ENCODE peak calls at places on chromosomes 16 and 17, in four cellular contexts. R, F, N and Q are unnamed samples.

GRCh38 chr17:2789700-2790099 is 6.5 kb upstream of the RAP1GAP2 start:
- DNase-seq in R (no peak), F (no peak), N (no peak), Q (no peak)

GRCh38 chr16:17138801-17139200 is 332.0 kb downstream of the XYLT1 start:
- DNase-seq in R (no peak), F (no peak), N (no peak), Q (peak)

GRCh38 chr17:58783380-58783779 is 27.7 kb downstream of the PPM1E start:
- DNase-seq in R (no peak), F (no peak), N (no peak), Q (peak)

GRCh38 chr17:5672141-5672540 is 87.8 kb upstream of the NLRP1 start:
- DNase-seq in R (no peak), F (no peak), N (no peak), Q (no peak)

GRCh38 chr17:4600563-4600962 is 16.2 kb downstream of the SMTNL2 start:
- DNase-seq in R (no peak), F (no peak), N (no peak), Q (no peak)

GRCh38 chr17:67449885-67450755 is 73.0 kb downstream of the PITPNC1 start:
- DNase-seq in R (no peak), F (no peak), N (no peak), Q (no peak)

GRCh38 chr16:11533588-11533987 is 53.1 kb downstream of the LITAF start:
- DNase-seq in R (no peak), F (no peak), N (no peak), Q (no peak)

GRCh38 chr17:35760587-35760986 is at the start of gene C17orf50:
- DNase-seq in R (no peak), F (no peak), N (no peak), Q (no peak)

GRCh38 chr17:6509295-6509771 is 47.0 kb downstream of the PITPNM3 start:
- DNase-seq in R (no peak), F (no peak), N (no peak), Q (peak)

GRCh38 chr16:47815655-47816054 is 340.1 kb downstream of the ABCC12 start:
- DNase-seq in R (no peak), F (no peak), N (no peak), Q (no peak)

GRCh38 chr17:76147211-76148014 is 6.4 kb upstream of the FOXJ1 start:
- DNase-seq in R (no peak), F (peak), N (no peak), Q (no peak)

GRCh38 chr16:30876867-30877266 is 17.0 kb downstream of the BCL7C start:
- DNase-seq in R (no peak), F (no peak), N (no peak), Q (peak)

GRCh38 chr17:9432867-9433495 is 142.6 kb downstream of the STX8 start:
- DNase-seq in R (no peak), F (no peak), N (no peak), Q (no peak)

GRCh38 chr17:66426397-66427033 is 124.1 kb downstream of the PRKCA start:
- DNase-seq in R (no peak), F (peak), N (no peak), Q (peak)

GRCh38 chr17:8062807-8063483 is 24.1 kb downstream of the ALOX15B start:
- DNase-seq in R (no peak), F (no peak), N (no peak), Q (peak)

GRCh38 chr17:4747847-4748246 is 8.1 kb upstream of the CXCL16 start:
- DNase-seq in R (no peak), F (no peak), N (no peak), Q (no peak)

GRCh38 chr16:42069-42457 is 11.3 kb downstream of the POLR3K start:
- DNase-seq in R (no peak), F (no peak), N (no peak), Q (no peak)

GRCh38 chr17:73282629-73283028 is 20.9 kb upstream of the CPSF4L start:
- DNase-seq in R (no peak), F (no peak), N (no peak), Q (no peak)

DNA sequence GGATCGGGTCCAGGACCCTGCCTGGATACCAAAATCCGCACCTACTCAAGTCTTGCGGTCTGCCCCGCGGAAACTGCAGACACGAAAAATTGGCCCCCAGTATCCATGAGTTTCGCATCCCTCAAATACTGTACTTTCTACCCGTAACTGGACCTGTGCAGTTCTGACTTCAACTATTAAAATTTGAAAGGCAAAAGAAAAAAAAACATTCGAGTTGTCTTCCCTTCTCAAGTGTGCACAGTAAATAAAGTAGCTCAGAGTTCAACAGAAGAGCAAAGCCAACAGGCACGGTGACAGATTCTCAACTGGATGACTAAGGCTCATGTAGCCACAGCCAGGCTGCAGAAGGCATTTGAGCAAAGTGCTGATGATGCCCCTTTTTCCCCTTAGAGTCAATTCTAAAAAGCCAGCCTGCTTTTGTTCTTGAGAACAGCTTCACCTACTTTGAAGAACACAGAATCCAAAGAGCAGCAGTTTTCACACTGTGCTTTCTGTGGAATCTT is 32.5 kb downstream of the MARF1 start:
- DNase-seq in R (no peak), F (no peak), N (no peak), Q (no peak)
- TF ChIP-seq EGR1 in R (no peak), F (no peak), N (no peak), Q (no peak)

GRCh38 chr16:57013268-57013667 is 23.9 kb downstream of the NLRC5 start:
- DNase-seq in R (no peak), F (no peak), N (no peak), Q (no peak)
- TF ChIP-seq EGR1 in R (no peak), F (no peak), N (no peak), Q (no peak)

GRCh38 chr16:29662000-29662728 is 883 bp upstream of the SPN start:
- DNase-seq in R (no peak), F (no peak), N (peak), Q (no peak)

GRCh38 chr16:29664133-29664912 is 1.3 kb downstream of the SPN start:
- DNase-seq in R (no peak), F (no peak), N (no peak), Q (peak)

GRCh38 chr16:29663020-29663828 is at the start of gene SPN:
- DNase-seq in R (no peak), F (no peak), N (no peak), Q (peak)

GRCh38 chr16:29662729-29663019 is 373 bp upstream of the SPN start:
- DNase-seq in R (no peak), F (no peak), N (peak), Q (no peak)

GRCh38 chr16:29663829-29664132 is 734 bp downstream of the SPN start:
- DNase-seq in R (no peak), F (no peak), N (no peak), Q (no peak)
- TF ChIP-seq EGR1 in R (no peak), F (no peak), N (no peak), Q (no peak)

GRCh38 chr16:65000654-65001053 is 121.2 kb downstream of the CDH11 start:
- DNase-seq in R (no peak), F (no peak), N (no peak), Q (no peak)
- TF ChIP-seq EGR1 in R (no peak), F (no peak), N (no peak), Q (no peak)

GRCh38 chr16:28304214-28304613 is 11.9 kb downstream of the SBK1 start:
- DNase-seq in R (no peak), F (no peak), N (no peak), Q (peak)

GRCh38 chr16:28301154-28301553 is 8.8 kb downstream of the SBK1 start:
- DNase-seq in R (no peak), F (no peak), N (no peak), Q (no peak)

GRCh38 chr16:28300327-28300726 is 8.0 kb downstream of the SBK1 start:
- DNase-seq in R (no peak), F (no peak), N (no peak), Q (no peak)

GRCh38 chr16:28303132-28303531 is 10.8 kb downstream of the SBK1 start:
- DNase-seq in R (no peak), F (no peak), N (no peak), Q (no peak)

GRCh38 chr16:28301620-28302019 is 9.3 kb downstream of the SBK1 start:
- DNase-seq in R (no peak), F (no peak), N (no peak), Q (no peak)
- TF ChIP-seq EGR1 in R (no peak), F (no peak), N (no peak), Q (no peak)

DNA sequence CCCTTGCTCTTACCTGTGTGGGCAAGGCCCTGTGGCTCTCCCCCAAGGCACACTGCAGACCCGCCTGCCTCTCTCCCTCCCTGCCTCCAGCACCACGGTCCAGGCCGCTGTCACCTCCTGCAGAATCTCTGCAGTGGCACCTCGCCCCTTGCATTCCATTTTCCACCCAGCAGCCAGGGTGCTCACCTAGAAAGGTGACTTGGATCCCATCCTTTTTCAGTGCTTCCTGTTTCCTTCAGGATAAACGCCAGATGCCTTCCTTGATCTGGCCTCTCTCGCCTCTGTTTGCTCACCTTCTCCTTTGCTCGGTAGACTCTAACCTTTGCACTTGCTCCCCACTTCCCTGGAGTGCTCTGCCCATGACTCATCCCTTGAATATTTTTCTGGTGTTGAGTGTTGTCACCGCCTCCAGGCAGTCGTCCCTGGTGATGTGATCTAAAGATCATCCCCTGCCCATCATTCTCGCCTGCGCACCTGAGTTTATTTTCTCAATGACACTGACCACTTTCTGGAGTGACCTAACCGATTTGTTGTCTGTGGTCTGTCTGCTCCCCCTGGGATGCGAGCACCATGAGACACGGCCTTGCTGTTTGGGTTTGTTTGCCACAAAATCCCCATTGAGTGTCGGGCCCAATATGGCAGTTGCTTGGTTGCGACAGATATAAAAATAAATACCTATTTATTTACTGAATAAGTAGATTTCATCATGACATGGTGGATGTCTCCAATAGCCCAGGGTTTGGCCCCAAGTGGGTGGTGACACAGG is 79.1 kb upstream of the LGALS9 start:
- DNase-seq in R (no peak), F (peak), N (no peak), Q (peak)
- TF ChIP-seq EGR1 in R (no peak), F (no peak), N (no peak), Q (no peak)